ENCODE peak calls at places on chromosomes 11 and 22, in five cellular contexts. One of them, this sample, is unnamed.

GRCh38 chr11:6022954-6023353 is 7.6 kb downstream of the OR56A1 start:
- DNase-seq in HCT116: peak; percentile 33
- DNase-seq in HepG2: peak; percentile 43
- DNase-seq in GM12878: peak; percentile 5
- DNase-seq in H1: no peak
- DNase-seq in this sample: peak; percentile 14

GRCh38 chr11:67632982-67633755 is 3.4 kb upstream of the NUDT8 start:
- DNase-seq in HCT116: no peak
- DNase-seq in HepG2: no peak
- DNase-seq in GM12878: no peak
- DNase-seq in H1: no peak
- DNase-seq in this sample: no peak

GRCh38 chr22:23225724-23226496 is 45.6 kb downstream of the BCR start:
- DNase-seq in HCT116: no peak
- DNase-seq in HepG2: no peak
- DNase-seq in GM12878: no peak
- DNase-seq in H1: no peak
- DNase-seq in this sample: peak; percentile 59

GRCh38 chr11:100932474-100933100 is 197.0 kb downstream of the PGR start:
- DNase-seq in HCT116: peak; percentile 26
- DNase-seq in HepG2: peak; percentile 9
- DNase-seq in GM12878: no peak
- DNase-seq in H1: no peak
- DNase-seq in this sample: peak; percentile 30

GRCh38 chr11:35461917-35462316 is 42.6 kb upstream of the SLC1A2 start:
- DNase-seq in HCT116: no peak
- DNase-seq in HepG2: no peak
- DNase-seq in GM12878: no peak
- DNase-seq in H1: no peak
- DNase-seq in this sample: no peak

GRCh38 chr11:10304495-10305261 is at the start of gene ADM:
- DNase-seq in HCT116: peak; percentile 91
- DNase-seq in HepG2: peak; percentile 90
- DNase-seq in GM12878: no peak
- DNase-seq in H1: no peak
- DNase-seq in this sample: peak; percentile 53

GRCh38 chr11:47248304-47248663 is 330 bp downstream of the ACP2 start:
- DNase-seq in HCT116: no peak
- DNase-seq in HepG2: no peak
- DNase-seq in GM12878: peak; percentile 39
- DNase-seq in H1: no peak
- DNase-seq in this sample: no peak

GRCh38 chr11:18522388-18522787 is 4.4 kb downstream of the TSG101 start:
- DNase-seq in HCT116: no peak
- DNase-seq in HepG2: peak; percentile 20
- DNase-seq in GM12878: no peak
- DNase-seq in H1: no peak
- DNase-seq in this sample: no peak

DNA sequence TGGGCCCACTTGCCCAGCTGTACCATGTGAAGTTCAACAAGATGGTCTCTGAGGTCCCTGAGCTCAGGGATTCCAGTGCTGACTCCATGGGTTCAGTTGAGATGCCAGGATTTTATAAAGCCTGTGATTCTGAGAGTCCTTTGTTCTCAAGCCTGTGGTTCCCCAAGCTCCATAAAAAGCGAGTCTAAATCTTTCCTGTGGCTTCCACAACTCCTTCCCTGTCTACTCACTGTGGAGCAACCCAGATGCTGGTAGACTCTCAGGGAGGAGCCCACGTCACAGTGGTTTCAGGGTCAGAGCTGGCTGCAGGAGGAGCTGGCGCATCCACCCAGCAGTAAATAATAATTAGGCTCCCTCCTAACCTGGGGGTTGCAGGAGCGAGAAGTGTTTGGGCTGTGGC is 2.1 kb upstream of the RELT start:
- DNase-seq in HCT116: no peak
- DNase-seq in HepG2: no peak
- DNase-seq in GM12878: no peak
- DNase-seq in H1: no peak
- DNase-seq in this sample: no peak
- H2AFZ ChIP-seq in HCT116: no peak overlapping the region
- H2AFZ ChIP-seq in HepG2: no peak overlapping the region
- H2AFZ ChIP-seq in GM12878: no peak overlapping the region
- H2AFZ ChIP-seq in H1: no peak overlapping the region
- H2AFZ ChIP-seq in this sample: no peak overlapping the region

GRCh38 chr11:115092516-115092915 is 411.7 kb downstream of the CADM1 start:
- DNase-seq in HCT116: no peak
- DNase-seq in HepG2: no peak
- DNase-seq in GM12878: no peak
- DNase-seq in H1: no peak
- DNase-seq in this sample: no peak
- TF ChIP-seq SRF in HCT116: no peak
- TF ChIP-seq SRF in HepG2: no peak
- TF ChIP-seq SRF in GM12878: no peak
- TF ChIP-seq SRF in H1: no peak
- TF ChIP-seq SRF in this sample: no peak

GRCh38 chr11:96242191-96242845 is 100.7 kb downstream of the MAML2 start:
- DNase-seq in HCT116: no peak
- DNase-seq in HepG2: no peak
- DNase-seq in GM12878: no peak
- DNase-seq in H1: no peak
- DNase-seq in this sample: no peak
- H2AFZ ChIP-seq in HCT116: peak overlapping the region; percentile 94
- H2AFZ ChIP-seq in HepG2: no peak overlapping the region
- H2AFZ ChIP-seq in GM12878: no peak overlapping the region
- H2AFZ ChIP-seq in H1: no peak overlapping the region
- H2AFZ ChIP-seq in this sample: peak overlapping the region; percentile 83

DNA sequence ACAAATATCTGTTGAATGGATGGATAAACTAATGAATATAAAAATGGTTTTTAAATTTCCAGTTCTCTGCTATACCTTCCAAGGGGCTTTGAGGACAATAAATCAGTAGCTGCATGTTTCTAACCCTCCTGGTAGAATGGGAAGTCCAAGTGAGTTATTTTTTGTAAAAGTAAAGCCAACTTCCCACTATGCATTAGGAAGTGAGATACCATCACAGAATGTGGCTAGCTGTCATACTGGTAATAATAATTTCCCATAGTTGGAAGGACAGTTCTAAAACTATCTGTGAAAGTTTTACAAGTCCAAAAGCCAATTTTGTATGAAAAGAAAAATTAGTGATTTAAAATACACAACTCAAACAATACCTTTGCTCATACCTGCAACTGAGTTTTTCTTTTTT is 50.0 kb downstream of the TMEM123 start:
- DNase-seq in HCT116: no peak
- DNase-seq in HepG2: no peak
- DNase-seq in GM12878: no peak
- DNase-seq in H1: no peak
- DNase-seq in this sample: no peak
- TF ChIP-seq SRF in HCT116: no peak
- TF ChIP-seq SRF in HepG2: no peak
- TF ChIP-seq SRF in GM12878: no peak
- TF ChIP-seq SRF in H1: no peak
- TF ChIP-seq SRF in this sample: no peak

GRCh38 chr11:69510471-69511357 is 29.3 kb downstream of the LINC01488 start:
- DNase-seq in HCT116: no peak
- DNase-seq in HepG2: no peak
- DNase-seq in GM12878: no peak
- DNase-seq in H1: no peak
- DNase-seq in this sample: no peak
- H2AFZ ChIP-seq in HCT116: no peak overlapping the region
- H2AFZ ChIP-seq in HepG2: no peak overlapping the region
- H2AFZ ChIP-seq in GM12878: no peak overlapping the region
- H2AFZ ChIP-seq in H1: no peak overlapping the region
- H2AFZ ChIP-seq in this sample: no peak overlapping the region

DNA sequence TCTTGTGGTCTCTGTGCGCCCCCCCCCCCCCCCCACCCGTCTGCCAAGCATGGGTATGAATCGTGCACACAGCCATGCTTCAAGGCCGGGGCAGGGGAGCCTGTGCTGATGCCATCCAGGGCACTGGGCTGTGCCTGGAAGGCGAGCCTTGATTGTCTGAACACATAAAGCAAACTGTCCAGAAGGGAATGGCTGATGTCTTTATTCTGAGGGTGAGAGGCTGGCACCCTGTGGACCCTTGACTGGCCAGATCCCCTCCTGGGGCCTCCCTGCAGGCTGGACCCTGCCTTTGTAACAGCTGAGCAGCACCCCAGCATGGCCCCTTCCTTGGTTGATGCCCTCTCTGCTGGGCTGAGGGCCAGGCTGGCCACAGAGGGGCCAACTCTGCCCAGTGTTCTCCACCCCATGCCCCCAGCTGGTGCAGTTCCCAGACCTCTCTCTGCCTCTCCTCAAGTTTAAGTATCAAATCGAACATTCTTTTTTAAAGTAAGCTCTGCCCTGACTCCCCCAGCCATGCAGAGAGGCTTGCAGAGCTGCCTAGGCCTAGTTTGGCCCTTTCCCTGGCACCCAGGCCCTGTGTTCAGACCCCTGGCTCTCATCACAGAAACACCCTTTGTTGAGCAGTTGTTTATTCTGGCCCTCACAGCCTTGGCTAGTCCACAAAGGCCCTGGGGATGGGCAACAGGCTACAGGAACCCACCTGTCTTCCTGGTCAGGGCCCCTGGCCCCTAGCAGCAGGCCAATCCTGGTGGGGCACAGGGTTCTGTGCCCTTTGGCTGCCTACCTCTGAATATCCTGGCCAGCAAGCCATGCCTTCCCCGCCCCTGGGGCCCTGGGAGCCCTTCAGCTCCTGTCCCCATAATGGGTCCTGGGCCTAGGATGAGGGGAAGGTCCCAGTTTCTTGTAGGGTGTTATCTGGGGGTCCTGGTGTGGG is 3.9 kb upstream of the RANBP1 start:
- DNase-seq in HCT116: no peak
- DNase-seq in HepG2: no peak
- DNase-seq in GM12878: no peak
- DNase-seq in H1: no peak
- DNase-seq in this sample: no peak
- TF ChIP-seq SRF in HCT116: no peak
- TF ChIP-seq SRF in HepG2: no peak
- TF ChIP-seq SRF in GM12878: no peak
- TF ChIP-seq SRF in H1: no peak
- TF ChIP-seq SRF in this sample: no peak